ENCODE peak calls at places on chromosomes 2 and 18, in four cellular contexts. Q is K562, P is HepG2, D is GM12878. T is an unnamed sample.

GRCh38 chr2:160411167-160411566 is 82.4 kb downstream of the RBMS1 start:
- DNase-seq in Q (no peak), P (no peak), D (no peak), T (no peak)

GRCh38 chr18:3213231-3214059 is 6.3 kb downstream of the MYOM1 start:
- DNase-seq in Q (peak; percentile 56), P (no peak), D (no peak), T (no peak)

GRCh38 chr2:139031722-139032121 is 251.5 kb upstream of the NXPH2 start:
- DNase-seq in Q (no peak), P (peak; percentile 35), D (peak; percentile 1), T (peak; percentile 8)

GRCh38 chr2:170878061-170878460 is 51.0 kb upstream of the GORASP2 start:
- DNase-seq in Q (no peak), P (no peak), D (no peak), T (no peak)

GRCh38 chr2:41853427-41854191 is 194.2 kb upstream of the PKDCC start:
- DNase-seq in Q (peak; percentile 41), P (peak; percentile 71), D (no peak), T (peak; percentile 77)

GRCh38 chr2:75432761-75433361 is 127.9 kb downstream of the EVA1A start:
- DNase-seq in Q (no peak), P (no peak), D (peak; percentile 96), T (no peak)

GRCh38 chr18:74512321-74513053 is 16.3 kb downstream of the CNDP2 start:
- DNase-seq in Q (no peak), P (no peak), D (no peak), T (no peak)

GRCh38 chr2:27527182-27527581 is 30.5 kb downstream of the GCKR start:
- DNase-seq in Q (peak; percentile 37), P (no peak), D (no peak), T (no peak)

GRCh38 chr2:134009440-134009839 is 244.4 kb upstream of the MGAT5 start:
- DNase-seq in Q (no peak), P (no peak), D (no peak), T (no peak)

GRCh38 chr2:205768815-205769493 is 86.7 kb downstream of the NRP2 start:
- DNase-seq in Q (no peak), P (no peak), D (no peak), T (no peak)

GRCh38 chr2:37526323-37526722 is 145.1 kb downstream of the CDC42EP3 start:
- DNase-seq in Q (peak; percentile 27), P (no peak), D (no peak), T (no peak)

GRCh38 chr2:109211324-109211723 is 82.3 kb downstream of the SH3RF3 start:
- DNase-seq in Q (no peak), P (no peak), D (no peak), T (no peak)

GRCh38 chr2:38947241-38948239 is 57.9 kb downstream of the ARHGEF33 start:
- DNase-seq in Q (peak; percentile 66), P (peak; percentile 89), D (peak; percentile 16), T (peak; percentile 91)

GRCh38 chr2:194327196-194327888 is 1329.7 kb upstream of the SLC39A10 start:
- DNase-seq in Q (no peak), P (no peak), D (no peak), T (no peak)

GRCh38 chr2:60872510-60872928 is 8.9 kb upstream of the REL start:
- DNase-seq in Q (no peak), P (no peak), D (peak; percentile 42), T (no peak)

GRCh38 chr18:2889761-2890192 is 43.0 kb downstream of the EMILIN2 start:
- DNase-seq in Q (no peak), P (peak; percentile 33), D (no peak), T (no peak)

GRCh38 chr2:50786345-50786744 is 245.6 kb downstream of the NRXN1 start:
- DNase-seq in Q (no peak), P (no peak), D (no peak), T (no peak)

GRCh38 chr2:84946204-84947009 is 24.6 kb upstream of the KCMF1 start:
- DNase-seq in Q (no peak), P (peak; percentile 96), D (peak; percentile 93), T (peak; percentile 95)

GRCh38 chr18:49002045-49002444 is 51.3 kb upstream of the SMAD7 start:
- DNase-seq in Q (no peak), P (no peak), D (no peak), T (no peak)

GRCh38 chr2:158128168-158128973 is 26.7 kb downstream of the UPP2 start:
- DNase-seq in Q (no peak), P (peak; percentile 89), D (no peak), T (no peak)

GRCh38 chr2:99336780-99337163 is 417 bp upstream of the EIF5B start:
- DNase-seq in Q (no peak), P (no peak), D (no peak), T (no peak)

GRCh38 chr2:224754129-224754528 is 38.0 kb upstream of the CCDC195 start:
- DNase-seq in Q (no peak), P (no peak), D (no peak), T (no peak)

GRCh38 chr2:203453858-203454451 is 81.1 kb downstream of the RAPH1 start:
- DNase-seq in Q (peak; percentile 43), P (peak; percentile 61), D (peak; percentile 4), T (peak; percentile 36)

GRCh38 chr2:88221365-88221942 is 51.3 kb downstream of the THNSL2 start:
- DNase-seq in Q (no peak), P (no peak), D (no peak), T (no peak)

GRCh38 chr18:28512357-28512756 is 335.4 kb upstream of the CDH2 start:
- DNase-seq in Q (no peak), P (no peak), D (peak; percentile 1), T (no peak)

GRCh38 chr2:160388464-160389263 is 104.9 kb downstream of the RBMS1 start:
- DNase-seq in Q (no peak), P (no peak), D (no peak), T (no peak)

GRCh38 chr2:195559431-195559914 is 97.6 kb upstream of the SLC39A10 start:
- DNase-seq in Q (no peak), P (no peak), D (peak; percentile 99), T (no peak)

GRCh38 chr2:212732860-212733259 is 194.3 kb upstream of the ERBB4 start:
- DNase-seq in Q (no peak), P (no peak), D (no peak), T (no peak)

GRCh38 chr2:154338359-154338967 is 360.0 kb upstream of the KCNJ3 start:
- DNase-seq in Q (no peak), P (no peak), D (no peak), T (no peak)

GRCh38 chr18:31557446-31557845 is 34.2 kb upstream of the TTR start:
- DNase-seq in Q (no peak), P (no peak), D (no peak), T (no peak)

GRCh38 chr2:28623582-28624405 is 127.8 kb upstream of the PPP1CB start:
- DNase-seq in Q (no peak), P (no peak), D (no peak), T (no peak)
- TF ChIP-seq POLR2AphosphoS2 in Q (no peak), P (no peak), D (no peak), T (no peak)

DNA sequence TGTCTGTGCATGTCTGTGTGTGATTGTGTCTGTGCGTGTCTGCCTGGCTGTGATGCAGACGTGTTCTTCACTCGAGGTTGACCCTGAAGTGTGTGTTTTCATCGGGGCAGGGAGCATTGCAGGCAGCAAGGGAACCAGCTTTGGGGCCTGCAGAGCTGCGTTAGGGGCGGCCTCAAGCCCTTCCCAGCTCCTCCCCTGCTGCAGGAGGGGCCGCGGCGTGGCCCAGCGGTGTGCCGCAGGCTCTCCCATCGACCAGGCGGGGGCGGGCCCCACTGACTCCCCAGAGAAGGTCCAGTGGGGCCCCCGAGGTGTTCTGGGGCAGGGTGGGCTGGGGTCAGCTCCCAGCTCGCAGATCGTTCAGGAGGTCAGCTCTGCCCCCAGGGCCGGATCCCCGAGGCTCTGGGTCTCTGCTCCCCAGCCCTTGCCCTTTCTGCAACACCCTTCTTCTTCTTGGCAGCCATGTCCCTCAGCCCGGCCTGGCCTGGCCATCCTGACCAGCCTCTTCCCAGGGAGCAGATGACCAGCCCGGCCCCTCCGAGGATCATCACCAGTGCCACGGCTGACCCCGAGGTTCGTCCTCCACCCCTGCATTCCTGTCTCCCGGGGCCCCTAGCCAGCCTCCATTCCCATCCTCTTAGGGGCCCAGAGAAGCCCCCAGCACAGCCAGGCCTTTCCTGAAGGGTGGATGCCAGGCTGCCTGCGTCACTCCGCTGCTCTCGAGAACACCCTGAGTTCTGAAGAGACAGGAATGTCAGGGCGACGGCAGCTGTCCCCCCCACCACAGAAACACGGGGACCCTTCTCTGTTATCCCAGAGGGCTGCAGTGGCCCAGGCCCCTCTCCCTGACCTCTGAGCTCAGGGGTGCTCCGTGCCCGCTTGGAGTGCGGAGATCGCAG is 11.1 kb upstream of the KLHL30 start:
- DNase-seq in Q (peak; percentile 68), P (peak; percentile 39), D (no peak), T (no peak)
- TF ChIP-seq POLR2AphosphoS2 in Q (no peak), P (no peak), D (no peak), T (no peak)

DNA sequence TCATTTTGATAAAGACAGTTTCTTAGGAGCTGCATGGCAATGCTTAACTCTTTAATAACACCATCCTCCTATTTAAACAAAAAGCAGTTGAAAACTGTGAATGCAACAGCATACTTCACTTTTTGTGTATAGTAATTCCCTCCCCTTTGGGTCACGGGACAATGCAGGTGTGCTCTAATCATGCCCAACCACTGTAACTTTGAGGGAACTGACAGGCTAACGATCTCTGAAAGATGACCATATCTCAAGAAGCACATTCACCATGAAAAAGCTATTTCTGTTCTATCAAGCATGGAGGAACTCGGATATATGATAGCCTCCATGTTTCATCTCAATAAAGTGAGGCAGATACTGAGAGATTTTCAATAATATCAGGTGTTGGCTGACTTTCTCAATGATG is 81.1 kb upstream of the CD226 start:
- DNase-seq in Q (no peak), P (no peak), D (peak; percentile 27), T (no peak)
- TF ChIP-seq POLR2AphosphoS2 in Q (no peak), P (no peak), D (no peak), T (no peak)

DNA sequence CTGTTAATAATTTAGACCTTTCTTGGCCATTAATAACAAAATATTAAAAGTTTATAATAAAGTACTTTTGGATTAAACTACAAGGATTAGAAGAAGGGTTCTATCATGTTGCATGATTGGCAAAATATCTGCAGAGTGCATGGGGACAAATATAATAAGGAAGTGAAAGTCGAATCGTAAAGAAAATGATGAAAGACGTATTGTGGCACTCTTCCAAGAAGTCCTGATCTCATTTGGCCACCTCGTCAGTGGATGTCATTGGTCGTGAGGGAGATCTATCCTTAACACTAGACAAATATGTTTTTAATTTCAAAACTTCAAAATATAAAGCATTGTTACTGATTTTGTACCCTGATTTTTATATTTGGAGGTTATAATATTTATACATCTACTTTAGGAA is 197.7 kb upstream of the STON1 start:
- DNase-seq in Q (peak; percentile 21), P (no peak), D (no peak), T (no peak)
- TF ChIP-seq POLR2AphosphoS2 in Q (no peak), P (no peak), D (no peak), T (no peak)

GRCh38 chr18:7034924-7035323 is 82.7 kb downstream of the LAMA1 start:
- DNase-seq in Q (no peak), P (no peak), D (no peak), T (no peak)

GRCh38 chr18:7035807-7036206 is 81.8 kb downstream of the LAMA1 start:
- DNase-seq in Q (no peak), P (no peak), D (no peak), T (no peak)

GRCh38 chr18:7037470-7037869 is 80.1 kb downstream of the LAMA1 start:
- DNase-seq in Q (no peak), P (no peak), D (no peak), T (no peak)

GRCh38 chr18:7032537-7032936 is 85.1 kb downstream of the LAMA1 start:
- DNase-seq in Q (no peak), P (no peak), D (no peak), T (no peak)

GRCh38 chr18:7038330-7038846 is 79.2 kb downstream of the LAMA1 start:
- DNase-seq in Q (peak; percentile 60), P (peak; percentile 27), D (no peak), T (peak; percentile 24)
- TF ChIP-seq POLR2AphosphoS2 in Q (no peak), P (no peak), D (no peak), T (no peak)